ENCODE peak calls at places on chromosomes 4 and X, in eight cellular contexts. J is MM.1S, R is bronchial epithelial cell, W is AG09309, Z is right atrium auricular region, T is Peyer's patch, H is pancreas, U is HFF-Myc. D is an unnamed sample.

GRCh38 chr4:37802068-37802666 is 24.3 kb upstream of the PGM2 start:
- DNase-seq in J (peak), R (peak), W (no peak), Z (no peak), T (peak), H (peak), U (peak), D (no peak)

GRCh38 chr4:53113433-53114215 is 251.5 kb downstream of the RASL11B start:
- DNase-seq in J (no peak), R (peak), W (no peak), Z (no peak), T (no peak), H (no peak), U (no peak), D (no peak)

GRCh38 chr4:47383829-47384427 is 79.6 kb downstream of the COMMD8 start:
- DNase-seq in J (peak), R (peak), W (no peak), Z (no peak), T (no peak), H (no peak), U (peak), D (peak)

GRCh38 chrX:41909068-41909467 is 14.3 kb downstream of the CASK start:
- DNase-seq in J (no peak), R (no peak), W (no peak), Z (no peak), T (peak), H (no peak), U (no peak), D (peak)

GRCh38 chr4:12949719-12950118 is 534.4 kb downstream of the RAB28 start:
- DNase-seq in J (no peak), R (no peak), W (no peak), Z (no peak), T (no peak), H (no peak), U (no peak), D (no peak)

GRCh38 chrX:72554448-72555140 is 18.0 kb downstream of the HDAC8 start:
- DNase-seq in J (no peak), R (peak), W (no peak), Z (no peak), T (no peak), H (no peak), U (no peak), D (no peak)

GRCh38 chr4:10200869-10201268 is 84.3 kb upstream of the WDR1 start:
- DNase-seq in J (no peak), R (no peak), W (no peak), Z (no peak), T (no peak), H (no peak), U (no peak), D (no peak)

GRCh38 chr4:1315306-1315705 is 25.6 kb downstream of the MAEA start:
- DNase-seq in J (no peak), R (no peak), W (no peak), Z (no peak), T (no peak), H (no peak), U (no peak), D (no peak)

GRCh38 chrX:65706041-65706828 is 38.8 kb downstream of the MSN start:
- DNase-seq in J (no peak), R (peak), W (no peak), Z (peak), T (peak), H (peak), U (peak), D (no peak)

GRCh38 chr4:146330392-146330791 is 116.1 kb downstream of the REELD1 start:
- DNase-seq in J (no peak), R (peak), W (no peak), Z (no peak), T (no peak), H (no peak), U (no peak), D (no peak)

GRCh38 chr4:89193828-89194227 is 82.5 kb downstream of the TIGD2 start:
- DNase-seq in J (no peak), R (no peak), W (no peak), Z (no peak), T (no peak), H (no peak), U (no peak), D (no peak)

GRCh38 chr4:154119317-154119716 is 330.4 kb upstream of the SFRP2 start:
- DNase-seq in J (no peak), R (no peak), W (no peak), Z (no peak), T (no peak), H (no peak), U (no peak), D (no peak)

GRCh38 chr4:185470503-185471195 is 884 bp downstream of the CCDC110 start:
- DNase-seq in J (peak), R (peak), W (no peak), Z (peak), T (peak), H (peak), U (no peak), D (no peak)

GRCh38 chr4:48699470-48699869 is 80.6 kb downstream of the FRYL start:
- DNase-seq in J (no peak), R (peak), W (no peak), Z (no peak), T (no peak), H (no peak), U (no peak), D (no peak)

GRCh38 chr4:174210952-174211490 is 72.4 kb downstream of the FBXO8 start:
- DNase-seq in J (no peak), R (peak), W (no peak), Z (no peak), T (no peak), H (no peak), U (no peak), D (no peak)

DNA sequence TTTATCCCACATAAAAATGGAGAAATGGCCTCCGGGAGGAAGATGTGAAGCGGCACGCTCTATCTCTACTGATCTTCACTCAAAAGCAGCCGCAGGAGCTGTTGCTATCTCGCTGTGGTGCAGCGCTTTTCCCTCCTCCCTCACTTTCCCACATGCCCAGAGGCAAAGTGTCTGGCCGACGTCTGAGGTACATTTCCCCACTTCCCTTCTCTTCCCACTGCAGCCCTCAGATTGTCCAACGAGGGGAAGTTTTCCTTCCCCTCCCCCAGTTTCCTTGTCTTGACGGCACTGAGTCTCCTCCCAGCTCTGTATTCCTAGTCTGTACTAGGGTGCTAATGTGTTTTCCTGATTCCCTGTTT is 662 bp upstream of the COL25A1 start:
- DNase-seq in J (no peak), R (peak), W (no peak), Z (peak), T (peak), H (no peak), U (no peak), D (no peak)
- H3K4me3 ChIP-seq in J (peak), R (peak), W (peak), Z (peak), T (peak), H (peak), U (peak), D (peak)

GRCh38 chr4:82562553-82562854 is 716 bp upstream of the TMEM150C start:
- DNase-seq in J (no peak), R (no peak), W (no peak), Z (no peak), T (no peak), H (no peak), U (no peak), D (no peak)
- H3K4me3 ChIP-seq in J (no peak), R (no peak), W (no peak), Z (peak), T (no peak), H (no peak), U (no peak), D (peak)

GRCh38 chr4:98518555-98519267 is 139.7 kb downstream of the TSPAN5 start:
- DNase-seq in J (no peak), R (no peak), W (no peak), Z (no peak), T (peak), H (no peak), U (no peak), D (no peak)

GRCh38 chr4:98516042-98516440 is 142.4 kb downstream of the TSPAN5 start:
- DNase-seq in J (no peak), R (peak), W (peak), Z (no peak), T (no peak), H (no peak), U (peak), D (no peak)

GRCh38 chr4:98516441-98517323 is 141.7 kb downstream of the TSPAN5 start:
- DNase-seq in J (no peak), R (no peak), W (no peak), Z (no peak), T (no peak), H (no peak), U (peak), D (no peak)

GRCh38 chr4:98519268-98519993 is 139.0 kb downstream of the TSPAN5 start:
- DNase-seq in J (no peak), R (no peak), W (no peak), Z (no peak), T (no peak), H (no peak), U (no peak), D (no peak)

DNA sequence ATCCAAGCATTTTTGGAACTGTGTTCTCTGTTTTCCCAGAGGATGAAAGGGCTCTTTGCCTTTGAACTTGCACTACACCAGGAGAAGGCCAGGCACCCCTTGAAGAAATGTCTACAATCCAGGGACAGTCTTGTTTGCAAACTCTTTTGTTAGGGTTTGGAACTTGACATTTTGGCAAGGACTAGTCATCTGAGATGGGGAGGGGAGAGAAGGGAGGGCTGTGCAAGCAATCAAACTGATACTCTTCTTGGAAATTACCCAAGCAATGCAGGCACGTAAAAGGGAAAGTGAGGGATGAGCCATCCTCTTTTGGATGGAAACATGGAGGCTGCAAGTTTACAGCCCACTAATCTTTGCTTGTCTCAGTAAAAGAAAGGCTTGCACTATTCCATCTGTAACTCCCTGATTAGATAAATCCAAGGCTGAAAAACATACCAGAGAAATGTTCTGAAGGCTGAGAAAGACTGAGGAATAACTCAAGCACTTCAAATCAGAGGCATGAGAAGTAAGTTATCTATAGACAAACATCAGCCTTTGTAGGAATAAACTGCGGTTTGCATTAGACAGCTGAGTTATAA is 140.9 kb downstream of the TSPAN5 start:
- DNase-seq in J (no peak), R (no peak), W (no peak), Z (no peak), T (no peak), H (no peak), U (no peak), D (no peak)
- H3K4me3 ChIP-seq in J (no peak), R (no peak), W (no peak), Z (no peak), T (no peak), H (no peak), U (no peak), D (no peak)

DNA sequence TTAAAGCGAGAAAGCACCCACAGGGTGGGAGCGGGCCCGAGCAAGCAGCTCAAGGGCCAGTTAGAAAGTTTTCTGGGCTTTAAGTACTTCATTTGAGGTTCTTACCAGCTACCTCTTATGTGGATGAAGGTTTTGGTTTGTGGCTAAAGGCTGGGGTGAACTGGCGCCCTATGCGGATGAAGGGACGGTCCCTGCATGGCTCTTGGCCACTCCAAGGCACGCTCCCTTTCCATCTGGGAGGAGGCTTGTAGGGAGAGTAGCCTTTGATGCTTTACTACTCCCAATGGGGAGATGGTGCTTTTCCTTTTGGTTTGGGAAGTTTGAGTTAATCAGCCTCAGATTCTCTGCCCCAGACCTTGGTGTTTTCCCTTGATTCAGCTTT is 17.7 kb downstream of the MRFAP1 start:
- DNase-seq in J (no peak), R (no peak), W (no peak), Z (no peak), T (no peak), H (no peak), U (no peak), D (no peak)
- H3K4me3 ChIP-seq in J (no peak), R (no peak), W (no peak), Z (no peak), T (peak), H (no peak), U (no peak), D (no peak)

DNA sequence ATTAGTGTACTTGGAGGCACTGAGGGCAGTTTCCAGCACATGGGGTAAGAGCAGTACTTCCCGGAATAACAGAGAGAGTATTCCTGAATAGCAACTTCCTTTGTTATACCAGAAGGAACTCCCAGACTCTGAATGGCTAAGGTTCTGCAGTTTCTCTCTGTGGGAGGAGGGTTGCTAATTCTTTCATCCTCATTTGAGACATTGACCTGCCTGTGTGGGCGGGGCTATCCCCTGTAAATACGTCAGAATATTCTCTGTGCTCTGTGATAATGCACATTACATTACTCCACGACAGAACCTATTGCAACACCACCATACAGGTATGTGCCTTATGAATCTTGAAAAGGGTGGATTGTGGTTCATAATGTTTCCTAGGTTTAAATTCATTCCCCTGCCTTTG is 52.7 kb downstream of the SPINK2 start:
- DNase-seq in J (no peak), R (peak), W (no peak), Z (no peak), T (peak), H (no peak), U (no peak), D (no peak)
- H3K4me3 ChIP-seq in J (no peak), R (no peak), W (no peak), Z (no peak), T (no peak), H (no peak), U (no peak), D (no peak)

GRCh38 chr4:163558539-163559044 is 64.1 kb downstream of the TMA16 start:
- DNase-seq in J (no peak), R (no peak), W (no peak), Z (no peak), T (peak), H (peak), U (no peak), D (no peak)
- H3K4me3 ChIP-seq in J (no peak), R (no peak), W (no peak), Z (no peak), T (no peak), H (no peak), U (no peak), D (no peak)

GRCh38 chrX:103357871-103358270 is 1.6 kb downstream of the TCEAL9 start:
- DNase-seq in J (no peak), R (no peak), W (no peak), Z (no peak), T (no peak), H (no peak), U (no peak), D (no peak)
- H3K4me3 ChIP-seq in J (no peak), R (no peak), W (no peak), Z (no peak), T (no peak), H (no peak), U (peak), D (no peak)

DNA sequence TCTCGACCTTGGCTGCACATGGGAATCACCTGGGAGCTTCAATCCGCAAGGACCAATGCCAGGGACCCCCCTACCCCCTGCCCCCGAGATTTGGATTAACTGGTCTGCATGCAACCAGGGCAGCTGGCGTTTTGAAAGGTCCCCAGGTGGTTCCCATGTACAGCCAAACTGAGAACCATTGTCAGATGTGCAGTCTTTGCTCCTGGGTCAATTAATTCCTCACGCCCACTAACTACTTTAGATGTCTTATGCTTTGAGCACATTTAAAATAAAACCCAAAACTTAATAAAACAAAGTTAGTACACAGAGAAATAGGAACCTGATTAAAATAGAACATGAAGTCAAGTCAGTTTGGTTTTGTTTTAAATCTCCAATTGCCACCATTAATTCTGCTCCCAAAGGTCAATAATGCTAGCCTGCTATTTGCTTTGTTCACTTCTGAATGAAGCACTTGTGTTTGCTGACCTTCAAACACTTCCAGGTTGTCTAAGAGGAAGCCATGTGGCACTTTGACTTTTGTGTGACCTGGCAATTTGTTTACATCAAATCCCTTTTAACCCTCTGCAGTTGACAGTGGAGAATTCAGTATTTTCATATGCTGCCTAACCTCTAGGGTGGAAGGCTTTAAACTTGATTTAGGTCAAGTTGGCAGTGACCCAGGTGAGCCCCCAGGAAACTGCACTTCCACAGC is 27.2 kb upstream of the TMSB4X start:
- DNase-seq in J (no peak), R (no peak), W (no peak), Z (no peak), T (no peak), H (no peak), U (no peak), D (no peak)
- H3K4me3 ChIP-seq in J (no peak), R (no peak), W (no peak), Z (no peak), T (no peak), H (no peak), U (no peak), D (no peak)

D was measured in Jurkat, Clone E6-1.